ENCODE peak calls at places on chromosomes 7 and 10, in five cellular contexts. I is IMR-90; V is CD8-positive, alpha-beta memory T cell; S is heart left ventricle; T is cardiac muscle cell. Q is an unnamed sample. For H3K9me3, the result is how much of the 10 kb centered on the place peaks cover.

GRCh38 chr10:10816453-10816852 is 201.2 kb upstream of the CELF2 start:
- DNase-seq in I (peak), T (no peak), V (no peak), S (no peak), Q (no peak)

GRCh38 chr10:119005377-119006043 is 24.0 kb upstream of the NANOS1 start:
- DNase-seq in S (no peak), T (peak), V (no peak), I (peak), Q (no peak)

GRCh38 chr10:43200538-43201390 is 62.5 kb downstream of the CSGALNACT2 start:
- DNase-seq in S (no peak), V (no peak), I (no peak), T (no peak), Q (no peak)

GRCh38 chr10:102400061-102400460 is 4.6 kb downstream of the NFKB2 start:
- DNase-seq in V (no peak), S (no peak), T (no peak), I (no peak), Q (no peak)

GRCh38 chr10:48470893-48471805 is 133.7 kb downstream of the ARHGAP22 start:
- DNase-seq in I (peak), S (no peak), V (no peak), T (peak), Q (no peak)

GRCh38 chr10:21069929-21070363 is 172.8 kb upstream of the NEBL start:
- DNase-seq in T (no peak), I (no peak), S (no peak), V (no peak), Q (no peak)

GRCh38 chr7:25858562-25859411 is 293.2 kb upstream of the NFE2L3 start:
- DNase-seq in T (no peak), S (no peak), I (no peak), V (no peak), Q (peak)

GRCh38 chr7:124100190-124100589 is 67.3 kb upstream of the TMEM229A start:
- DNase-seq in I (no peak), V (no peak), S (no peak), T (no peak), Q (no peak)

GRCh38 chr10:104639595-104640338 is 1.3 kb upstream of the SORCS3 start:
- DNase-seq in I (no peak), S (no peak), T (no peak), V (no peak), Q (no peak)

GRCh38 chr7:106668853-106669539 is 8.0 kb upstream of the CCDC71L start:
- DNase-seq in S (no peak), V (no peak), T (no peak), I (no peak), Q (no peak)

GRCh38 chr10:27783660-27784059 is 38.0 kb upstream of the MKX start:
- DNase-seq in T (peak), V (no peak), S (peak), I (peak), Q (peak)

GRCh38 chr10:5413012-5413938 is 918 bp downstream of the NET1 start:
- DNase-seq in S (no peak), V (no peak), I (peak), T (peak), Q (no peak)

GRCh38 chr7:128672927-128673517 is 930 bp downstream of the GARIN1A start:
- DNase-seq in S (no peak), T (peak), V (no peak), I (peak), Q (peak)

GRCh38 chr7:24821045-24821853 is 64.0 kb upstream of the GSDME start:
- DNase-seq in I (peak), S (peak), T (peak), V (peak), Q (peak)
- H3K4me3 ChIP-seq in I (no peak), S (no peak), T (no peak), V (peak), Q (peak)

GRCh38 chr10:133520193-133520738 is 6.9 kb upstream of the CYP2E1 start:
- DNase-seq in S (peak), V (peak), I (peak), T (peak), Q (peak)

GRCh38 chr10:133511408-133511807 is 15.8 kb upstream of the CYP2E1 start:
- DNase-seq in I (no peak), T (no peak), V (no peak), S (no peak), Q (no peak)

GRCh38 chr10:133511907-133512528 is 15.1 kb upstream of the CYP2E1 start:
- DNase-seq in I (no peak), T (no peak), V (no peak), S (no peak), Q (no peak)

GRCh38 chr10:133515471-133515870 is 11.7 kb upstream of the CYP2E1 start:
- DNase-seq in I (no peak), S (no peak), T (no peak), V (no peak), Q (no peak)

GRCh38 chr10:133516072-133516471 is 11.1 kb upstream of the CYP2E1 start:
- DNase-seq in T (no peak), S (no peak), I (peak), V (no peak), Q (no peak)
- H3K9me3 ChIP-seq in T (under half), S (under half), I (under half), V (under half), Q (under half)

GRCh38 chr7:96085953-96086352 is 235.9 kb downstream of the SLC25A13 start:
- DNase-seq in I (no peak), S (no peak), V (no peak), T (no peak), Q (no peak)
- H3K4me3 ChIP-seq in I (no peak), S (no peak), V (no peak), T (no peak), Q (no peak)

GRCh38 chr10:13080643-13081042 is 19.3 kb upstream of the OPTN start:
- DNase-seq in T (no peak), V (no peak), I (no peak), S (no peak), Q (no peak)

GRCh38 chr10:13078912-13079775 is 20.8 kb upstream of the OPTN start:
- DNase-seq in S (no peak), T (no peak), V (no peak), I (no peak), Q (no peak)

GRCh38 chr10:13074562-13075451 is 25.2 kb upstream of the OPTN start:
- DNase-seq in T (peak), S (peak), I (peak), V (peak), Q (peak)

GRCh38 chr10:13079776-13080050 is 20.2 kb upstream of the OPTN start:
- DNase-seq in S (no peak), I (no peak), T (no peak), V (no peak), Q (no peak)
- H3K9me3 ChIP-seq in S (under half), I (under half), T (under half), V (under half), Q (under half)

GRCh38 chr7:1502845-1503244 is 1.3 kb downstream of the INTS1 start:
- DNase-seq in S (no peak), I (no peak), T (no peak), V (no peak), Q (no peak)
- H3K4me3 ChIP-seq in S (peak), I (peak), T (peak), V (peak), Q (peak)

DNA sequence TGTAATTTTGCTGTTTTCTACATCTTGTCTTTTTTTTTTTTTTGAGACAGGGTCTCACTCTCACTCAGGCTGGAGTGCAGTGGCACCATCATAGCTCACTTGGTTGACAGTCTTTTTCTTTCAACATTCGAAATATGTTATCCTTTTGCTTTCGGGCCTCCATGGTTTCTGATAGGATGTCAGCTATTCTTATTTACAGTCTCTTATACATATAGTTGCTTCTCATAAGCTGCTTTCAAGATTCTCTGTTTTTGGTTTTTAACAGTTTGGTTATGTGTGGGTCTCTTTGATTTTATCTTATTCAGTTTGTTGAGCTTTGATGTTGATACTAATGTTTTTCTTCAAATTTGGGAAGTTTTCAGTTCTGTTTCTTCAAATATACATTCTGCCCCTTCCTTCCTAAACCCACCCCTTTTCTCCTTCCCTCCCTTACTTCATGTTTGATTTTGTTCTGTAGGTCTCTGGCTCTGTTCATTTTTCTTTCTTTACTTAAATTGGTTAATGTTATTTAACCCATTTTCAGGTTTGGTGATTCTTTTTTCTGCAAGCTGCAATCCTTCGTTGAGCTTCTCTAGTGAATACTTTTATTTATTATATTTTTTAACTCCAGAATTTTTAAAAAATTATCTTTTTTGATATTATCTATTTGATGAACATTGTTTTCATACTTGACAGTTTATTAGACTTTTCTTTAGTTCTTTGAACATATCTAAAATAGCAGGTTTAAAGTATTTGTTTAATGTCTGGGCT is 19.3 kb downstream of the SEPTIN7 start:
- DNase-seq in I (no peak), T (no peak), V (no peak), S (no peak), Q (no peak)
- H3K9me3 ChIP-seq in I (under half), T (under half), V (under half), S (under half), Q (under half)

GRCh38 chr7:114048386-114049235 is 129.8 kb upstream of the PPP1R3A start:
- DNase-seq in S (no peak), V (no peak), T (peak), I (peak), Q (no peak)
- H3K4me3 ChIP-seq in S (peak), V (peak), T (no peak), I (peak), Q (peak)

GRCh38 chr7:5064391-5065106 is 18.9 kb downstream of the RBAK start:
- DNase-seq in T (no peak), S (no peak), V (no peak), I (no peak), Q (no peak)
- H3K9me3 ChIP-seq in T (under half), S (half or more), V (half or more), I (half or more), Q (half or more)